ENCODE peak calls at places on chromosomes 16 and 17, in six cellular contexts. One of them, this sample, is unnamed. For H3K4me1, the result is how much of the 10 kb centered on the place peaks cover.

GRCh38 chr16:70705056-70705455 is 19.2 kb upstream of the MTSS2 start:
- DNase-seq in testis: no peak
- DNase-seq in aorta: no peak
- DNase-seq in heart right ventricle: no peak
- DNase-seq in cardiac muscle cell: no peak
- DNase-seq in gastrocnemius medialis: no peak
- DNase-seq in this sample: no peak

GRCh38 chr17:35255316-35255715 is 12.4 kb downstream of the SLFN5 start:
- DNase-seq in aorta: no peak
- DNase-seq in testis: no peak
- DNase-seq in heart right ventricle: no peak
- DNase-seq in gastrocnemius medialis: no peak
- DNase-seq in cardiac muscle cell: no peak
- DNase-seq in this sample: no peak

GRCh38 chr16:18797746-18798145 is 3.6 kb downstream of the ARL6IP1 start:
- DNase-seq in gastrocnemius medialis: no peak
- DNase-seq in cardiac muscle cell: no peak
- DNase-seq in aorta: no peak
- DNase-seq in testis: no peak
- DNase-seq in heart right ventricle: no peak
- DNase-seq in this sample: no peak

GRCh38 chr17:52419256-52419655 is 260.7 kb upstream of the CA10 start:
- DNase-seq in gastrocnemius medialis: no peak
- DNase-seq in aorta: no peak
- DNase-seq in cardiac muscle cell: no peak
- DNase-seq in testis: peak
- DNase-seq in heart right ventricle: no peak
- DNase-seq in this sample: no peak

GRCh38 chr17:2214887-2215615 is 88.5 kb downstream of the SMG6 start:
- DNase-seq in gastrocnemius medialis: peak
- DNase-seq in aorta: peak
- DNase-seq in cardiac muscle cell: peak
- DNase-seq in heart right ventricle: peak
- DNase-seq in testis: peak
- DNase-seq in this sample: peak

GRCh38 chr17:65698381-65699061 is 137.1 kb upstream of the AXIN2 start:
- DNase-seq in heart right ventricle: no peak
- DNase-seq in cardiac muscle cell: peak
- DNase-seq in testis: no peak
- DNase-seq in gastrocnemius medialis: no peak
- DNase-seq in aorta: no peak
- DNase-seq in this sample: no peak

GRCh38 chr17:42347198-42347597 is 41.0 kb downstream of the STAT3 start:
- DNase-seq in heart right ventricle: peak
- DNase-seq in testis: no peak
- DNase-seq in gastrocnemius medialis: peak
- DNase-seq in cardiac muscle cell: peak
- DNase-seq in aorta: no peak
- DNase-seq in this sample: no peak

GRCh38 chr16:50954469-50954868 is 196.6 kb downstream of the SALL1 start:
- DNase-seq in aorta: no peak
- DNase-seq in heart right ventricle: no peak
- DNase-seq in gastrocnemius medialis: no peak
- DNase-seq in testis: no peak
- DNase-seq in cardiac muscle cell: no peak
- DNase-seq in this sample: no peak

GRCh38 chr17:58184308-58184985 is 8.1 kb upstream of the EPX start:
- DNase-seq in cardiac muscle cell: peak
- DNase-seq in gastrocnemius medialis: no peak
- DNase-seq in testis: no peak
- DNase-seq in aorta: no peak
- DNase-seq in heart right ventricle: no peak
- DNase-seq in this sample: no peak

GRCh38 chr17:48358203-48358602 is 71.8 kb downstream of the SKAP1 start:
- DNase-seq in testis: no peak
- DNase-seq in cardiac muscle cell: no peak
- DNase-seq in heart right ventricle: no peak
- DNase-seq in aorta: no peak
- DNase-seq in gastrocnemius medialis: no peak
- DNase-seq in this sample: no peak

GRCh38 chr16:30895592-30896202 is 717 bp upstream of the CTF1 start:
- DNase-seq in aorta: no peak
- DNase-seq in cardiac muscle cell: no peak
- DNase-seq in testis: no peak
- DNase-seq in gastrocnemius medialis: no peak
- DNase-seq in heart right ventricle: no peak
- DNase-seq in this sample: peak

GRCh38 chr16:64392456-64392855 is 729.4 kb downstream of the CDH11 start:
- DNase-seq in aorta: no peak
- DNase-seq in gastrocnemius medialis: no peak
- DNase-seq in heart right ventricle: no peak
- DNase-seq in cardiac muscle cell: peak
- DNase-seq in testis: no peak
- DNase-seq in this sample: no peak

GRCh38 chr17:41654134-41654907 is 29.9 kb upstream of the KRT17 start:
- DNase-seq in heart right ventricle: no peak
- DNase-seq in aorta: no peak
- DNase-seq in gastrocnemius medialis: no peak
- DNase-seq in testis: no peak
- DNase-seq in cardiac muscle cell: no peak
- DNase-seq in this sample: no peak

GRCh38 chr16:87463722-87464690 is 28.8 kb downstream of the ZCCHC14 start:
- DNase-seq in aorta: no peak
- DNase-seq in gastrocnemius medialis: no peak
- DNase-seq in cardiac muscle cell: peak
- DNase-seq in testis: peak
- DNase-seq in heart right ventricle: peak
- DNase-seq in this sample: peak
- H3K27ac ChIP-seq in aorta: peak
- H3K27ac ChIP-seq in gastrocnemius medialis: peak
- H3K27ac ChIP-seq in cardiac muscle cell: peak
- H3K27ac ChIP-seq in testis: peak
- H3K27ac ChIP-seq in heart right ventricle: peak
- H3K27ac ChIP-seq in this sample: peak

GRCh38 chr17:21161498-21162393 is 35.0 kb downstream of the DHRS7B start:
- DNase-seq in testis: no peak
- DNase-seq in aorta: no peak
- DNase-seq in cardiac muscle cell: peak
- DNase-seq in gastrocnemius medialis: peak
- DNase-seq in heart right ventricle: no peak
- DNase-seq in this sample: no peak
- H3K4me1 ChIP-seq in testis: under half
- H3K4me1 ChIP-seq in aorta: under half
- H3K4me1 ChIP-seq in cardiac muscle cell: under half
- H3K4me1 ChIP-seq in gastrocnemius medialis: half or more
- H3K4me1 ChIP-seq in heart right ventricle: under half
- H3K4me1 ChIP-seq in this sample: under half

DNA sequence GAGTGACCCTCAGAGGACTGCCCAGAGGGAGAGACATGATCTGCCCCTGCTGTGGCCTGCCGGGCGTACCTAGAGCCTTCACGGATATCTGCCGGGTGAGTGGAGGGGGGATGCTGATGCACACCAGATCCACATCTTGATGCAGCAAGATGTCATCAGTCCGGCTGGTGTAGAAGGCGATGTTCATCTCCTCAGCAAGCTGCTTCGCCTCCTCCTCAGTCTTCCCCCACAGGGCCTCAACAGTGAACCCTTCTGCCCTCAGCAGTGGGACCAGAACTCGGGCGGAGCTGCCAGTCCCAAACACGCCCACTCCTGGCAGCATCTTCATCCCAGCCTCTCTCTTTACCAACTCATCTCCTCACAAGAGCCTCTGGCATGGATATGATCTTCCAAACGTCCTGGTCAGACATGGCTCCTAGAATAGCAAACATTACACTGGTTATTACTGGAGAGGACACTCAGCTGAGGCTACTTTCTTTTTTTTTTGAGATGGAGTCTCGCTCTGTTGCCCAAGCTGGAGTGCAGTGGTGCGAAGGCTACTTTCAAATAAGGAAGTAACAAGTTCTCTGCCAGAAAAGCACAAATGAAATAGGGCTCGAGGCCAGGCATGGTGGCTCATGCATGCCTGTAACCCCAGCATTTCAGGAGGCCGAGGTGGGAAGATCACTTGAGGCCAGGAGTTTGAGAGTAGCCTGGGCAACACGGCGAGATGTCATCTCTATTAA is 18.9 kb downstream of the C16orf86 start:
- DNase-seq in gastrocnemius medialis: no peak
- DNase-seq in testis: no peak
- DNase-seq in aorta: no peak
- DNase-seq in cardiac muscle cell: no peak
- DNase-seq in heart right ventricle: no peak
- DNase-seq in this sample: peak
- H3K27ac ChIP-seq in gastrocnemius medialis: peak
- H3K27ac ChIP-seq in testis: no peak
- H3K27ac ChIP-seq in aorta: no peak
- H3K27ac ChIP-seq in cardiac muscle cell: no peak
- H3K27ac ChIP-seq in heart right ventricle: peak
- H3K27ac ChIP-seq in this sample: peak

GRCh38 chr17:45410144-45411091 is 22.3 kb downstream of the ARHGAP27 start:
- DNase-seq in gastrocnemius medialis: no peak
- DNase-seq in heart right ventricle: peak
- DNase-seq in aorta: no peak
- DNase-seq in testis: no peak
- DNase-seq in cardiac muscle cell: no peak
- DNase-seq in this sample: peak

GRCh38 chr17:45408611-45409421 is 23.9 kb downstream of the ARHGAP27 start:
- DNase-seq in testis: no peak
- DNase-seq in cardiac muscle cell: no peak
- DNase-seq in gastrocnemius medialis: no peak
- DNase-seq in heart right ventricle: no peak
- DNase-seq in aorta: no peak
- DNase-seq in this sample: no peak

GRCh38 chr17:45406107-45406506 is 26.6 kb downstream of the ARHGAP27 start:
- DNase-seq in testis: no peak
- DNase-seq in cardiac muscle cell: no peak
- DNase-seq in heart right ventricle: no peak
- DNase-seq in gastrocnemius medialis: no peak
- DNase-seq in aorta: no peak
- DNase-seq in this sample: no peak

GRCh38 chr17:45411348-45412105 is 21.1 kb downstream of the ARHGAP27 start:
- DNase-seq in heart right ventricle: no peak
- DNase-seq in gastrocnemius medialis: peak
- DNase-seq in testis: no peak
- DNase-seq in aorta: no peak
- DNase-seq in cardiac muscle cell: no peak
- DNase-seq in this sample: peak

DNA sequence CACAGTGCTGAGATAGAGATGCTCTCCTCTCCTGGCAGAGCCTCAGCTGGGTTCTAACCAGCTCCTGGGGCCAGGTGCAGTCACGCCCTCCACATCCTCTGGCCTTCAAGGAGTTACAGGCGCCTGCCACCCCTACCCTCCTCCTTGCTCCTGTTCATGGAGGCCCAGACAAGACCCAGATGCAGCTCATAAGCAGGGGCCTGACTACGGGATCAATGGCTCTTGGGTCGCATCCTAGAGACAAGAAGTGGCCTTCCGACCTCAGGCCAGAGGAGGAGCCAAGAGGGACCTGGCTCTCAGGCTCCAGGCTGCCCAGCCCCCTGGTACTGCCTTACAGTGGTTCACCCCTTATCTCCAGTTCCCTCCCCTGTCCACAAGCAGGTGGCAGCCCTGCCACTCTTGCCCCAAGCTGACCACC is 23.0 kb downstream of the ARHGAP27 start:
- DNase-seq in testis: no peak
- DNase-seq in heart right ventricle: no peak
- DNase-seq in aorta: no peak
- DNase-seq in gastrocnemius medialis: no peak
- DNase-seq in cardiac muscle cell: no peak
- DNase-seq in this sample: no peak
- H3K4me1 ChIP-seq in testis: under half
- H3K4me1 ChIP-seq in heart right ventricle: half or more
- H3K4me1 ChIP-seq in aorta: under half
- H3K4me1 ChIP-seq in gastrocnemius medialis: under half
- H3K4me1 ChIP-seq in cardiac muscle cell: under half
- H3K4me1 ChIP-seq in this sample: under half

DNA sequence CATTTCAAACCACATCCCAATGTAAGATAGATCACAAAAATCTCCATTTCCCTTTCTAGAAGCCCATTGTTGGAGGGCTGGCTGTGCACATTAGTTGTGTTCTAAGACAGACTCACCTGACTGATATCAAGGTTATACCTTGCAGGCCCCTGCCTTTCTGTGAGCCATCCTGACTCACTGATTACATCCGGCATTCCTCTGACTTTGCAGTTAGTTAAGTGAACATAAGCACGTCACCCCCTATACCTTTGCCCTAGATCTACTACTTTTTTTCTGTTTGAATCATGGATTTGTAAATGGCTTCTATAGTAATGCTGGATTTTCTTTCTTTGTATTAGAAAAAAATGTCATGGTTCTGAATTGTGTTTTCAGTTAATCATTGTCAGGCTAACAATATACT is 78.3 kb downstream of the TANGO6 start:
- DNase-seq in heart right ventricle: no peak
- DNase-seq in cardiac muscle cell: peak
- DNase-seq in aorta: no peak
- DNase-seq in testis: no peak
- DNase-seq in gastrocnemius medialis: no peak
- DNase-seq in this sample: no peak
- H3K27ac ChIP-seq in heart right ventricle: no peak
- H3K27ac ChIP-seq in cardiac muscle cell: no peak
- H3K27ac ChIP-seq in aorta: no peak
- H3K27ac ChIP-seq in testis: no peak
- H3K27ac ChIP-seq in gastrocnemius medialis: no peak
- H3K27ac ChIP-seq in this sample: no peak

GRCh38 chr17:50545306-50545705 is 1.7 kb upstream of the SPATA20 start:
- DNase-seq in heart right ventricle: no peak
- DNase-seq in gastrocnemius medialis: no peak
- DNase-seq in aorta: no peak
- DNase-seq in cardiac muscle cell: no peak
- DNase-seq in testis: no peak
- DNase-seq in this sample: no peak
- H3K4me1 ChIP-seq in heart right ventricle: under half
- H3K4me1 ChIP-seq in gastrocnemius medialis: under half
- H3K4me1 ChIP-seq in aorta: under half
- H3K4me1 ChIP-seq in cardiac muscle cell: under half
- H3K4me1 ChIP-seq in testis: under half
- H3K4me1 ChIP-seq in this sample: under half

GRCh38 chr16:77569406-77569805 is 134.6 kb upstream of the ADAMTS18 start:
- DNase-seq in aorta: no peak
- DNase-seq in gastrocnemius medialis: no peak
- DNase-seq in heart right ventricle: no peak
- DNase-seq in cardiac muscle cell: no peak
- DNase-seq in testis: no peak
- DNase-seq in this sample: no peak
- H3K27ac ChIP-seq in aorta: no peak
- H3K27ac ChIP-seq in gastrocnemius medialis: no peak
- H3K27ac ChIP-seq in heart right ventricle: no peak
- H3K27ac ChIP-seq in cardiac muscle cell: no peak
- H3K27ac ChIP-seq in testis: no peak
- H3K27ac ChIP-seq in this sample: no peak